ENCODE peak calls at places on chromosomes 16 and 17, in eight cellular contexts. O is Daoy; L is occipital lobe; J is colonic mucosa; Q is OCI-LY7; X is CD4-positive, alpha-beta T cell; M is KG1; V is WTC11. S is an unnamed sample.

GRCh38 chr16:47728229-47728628 is 267.1 kb downstream of the PHKB start:
- DNase-seq in V (no peak), M (no peak), X (no peak), Q (peak; percentile 46), L (no peak), J (no peak), O (no peak), S (no peak)

GRCh38 chr16:15607700-15608396 is 35.1 kb downstream of the MARF1 start:
- DNase-seq in J (no peak), M (no peak), O (no peak), V (no peak), Q (no peak), L (no peak), X (no peak), S (no peak)

GRCh38 chr17:1532836-1533602 is 16.6 kb upstream of the INPP5K start:
- DNase-seq in O (peak; percentile 35), V (peak; percentile 75), M (no peak), Q (peak; percentile 58), J (no peak), L (no peak), X (peak; percentile 49), S (peak; percentile 16)

GRCh38 chr16:22077700-22078313 is 14.5 kb upstream of the VWA3A start:
- DNase-seq in X (peak; percentile 71), O (peak; percentile 26), M (peak; percentile 52), L (peak; percentile 30), J (peak; percentile 56), V (peak; percentile 74), Q (peak; percentile 74), S (peak; percentile 75)

GRCh38 chr17:81528384-81528650 is 140 bp downstream of the FSCN2 start:
- DNase-seq in J (no peak), V (no peak), L (no peak), O (no peak), M (no peak), X (no peak), Q (no peak), S (no peak)

GRCh38 chr16:2742323-2743006 is 10.0 kb upstream of the SRRM2 start:
- DNase-seq in X (no peak), V (no peak), J (no peak), M (no peak), Q (no peak), L (no peak), O (no peak), S (no peak)

GRCh38 chr16:772959-773358 is 12.4 kb downstream of the MSLN start:
- DNase-seq in M (no peak), V (no peak), O (no peak), L (no peak), J (no peak), Q (no peak), X (no peak), S (no peak)

GRCh38 chr16:69818811-69819587 is 56.9 kb downstream of the WWP2 start:
- DNase-seq in J (no peak), X (no peak), L (no peak), V (no peak), Q (no peak), O (no peak), M (no peak), S (no peak)

GRCh38 chr17:4968166-4968915 is 724 bp upstream of the SPAG7 start:
- DNase-seq in L (no peak), V (peak; percentile 36), M (no peak), J (no peak), Q (no peak), X (no peak), O (peak; percentile 77), S (no peak)

GRCh38 chr17:30323262-30323894 is 10.5 kb downstream of the TMIGD1 start:
- DNase-seq in Q (peak; percentile 87), M (peak; percentile 24), X (peak; percentile 55), J (no peak), L (no peak), O (peak; percentile 37), V (no peak), S (peak; percentile 83)

GRCh38 chr17:59372138-59372751 is 40.8 kb downstream of the YPEL2 start:
- DNase-seq in M (no peak), Q (peak; percentile 71), L (no peak), J (peak; percentile 79), X (no peak), V (no peak), O (no peak), S (peak; percentile 35)

GRCh38 chr17:72233981-72234380 is 113.2 kb downstream of the SOX9 start:
- DNase-seq in M (no peak), L (no peak), X (no peak), V (no peak), J (no peak), O (no peak), Q (no peak), S (no peak)

GRCh38 chr16:89615596-89616090 is 2.2 kb downstream of the DPEP1 start:
- DNase-seq in L (no peak), Q (no peak), X (no peak), M (no peak), V (peak; percentile 79), O (no peak), J (peak; percentile 34), S (no peak)

GRCh38 chr16:88482630-88483391 is 29.7 kb downstream of the ZFPM1 start:
- DNase-seq in X (no peak), M (no peak), O (no peak), Q (no peak), L (no peak), J (no peak), V (no peak), S (no peak)

GRCh38 chr16:14187517-14188338 is 116.6 kb downstream of the MRTFB start:
- DNase-seq in J (no peak), V (no peak), L (no peak), X (no peak), M (no peak), Q (no peak), O (no peak), S (no peak)

GRCh38 chr17:31274252-31274651 is 22.8 kb downstream of the OMG start:
- DNase-seq in V (no peak), X (no peak), O (no peak), Q (no peak), L (no peak), M (no peak), J (no peak), S (no peak)

GRCh38 chr17:73879987-73880386 is 235.7 kb upstream of the SDK2 start:
- DNase-seq in V (no peak), M (no peak), Q (no peak), O (no peak), L (no peak), J (no peak), X (no peak), S (no peak)

GRCh38 chr17:77140878-77141767 is at the start of gene SEC14L1:
- DNase-seq in Q (peak; percentile 82), L (no peak), V (peak; percentile 50), J (peak; percentile 50), O (peak; percentile 63), X (peak; percentile 47), M (no peak), S (peak; percentile 82)

GRCh38 chr16:4053663-4054479 is 62.4 kb downstream of the ADCY9 start:
- DNase-seq in X (no peak), J (peak; percentile 61), V (no peak), Q (no peak), L (no peak), M (peak; percentile 13), O (peak; percentile 19), S (no peak)

GRCh38 chr16:12100124-12100647 is 123.7 kb downstream of the SNX29 start:
- DNase-seq in J (no peak), M (no peak), X (no peak), L (no peak), V (no peak), O (no peak), Q (no peak), S (no peak)

GRCh38 chr17:41962768-41963434 is 3.7 kb upstream of the CNP start:
- DNase-seq in L (peak; percentile 51), X (peak; percentile 74), J (peak; percentile 82), O (peak; percentile 67), V (peak; percentile 90), M (peak; percentile 16), Q (peak; percentile 84), S (peak; percentile 85)

GRCh38 chr17:78294776-78295175 is 63.3 kb downstream of the TMEM235 start:
- DNase-seq in X (no peak), L (no peak), O (peak; percentile 55), Q (no peak), M (no peak), V (no peak), J (no peak), S (no peak)

GRCh38 chr17:17841620-17842025 is 4.8 kb upstream of the SREBF1 start:
- DNase-seq in V (no peak), M (no peak), O (no peak), X (no peak), L (no peak), J (no peak), Q (no peak), S (no peak)

GRCh38 chr17:58375811-58376210 is 23.8 kb upstream of the SUPT4H1 start:
- DNase-seq in Q (no peak), J (peak; percentile 52), X (no peak), V (no peak), O (no peak), L (no peak), M (no peak), S (no peak)

GRCh38 chr17:64109400-64109799 is 20.5 kb downstream of the ERN1 start:
- DNase-seq in X (no peak), Q (no peak), J (no peak), V (no peak), O (no peak), L (no peak), M (no peak), S (no peak)

GRCh38 chr17:8175795-8176196 is 384 bp downstream of the TMEM107 start:
- DNase-seq in O (no peak), L (no peak), X (no peak), V (no peak), M (no peak), Q (peak; percentile 41), J (peak; percentile 49), S (peak; percentile 29)

GRCh38 chr16:12587170-12587569 is 216.5 kb downstream of the CPPED1 start:
- DNase-seq in O (peak; percentile 28), J (no peak), M (no peak), V (no peak), L (no peak), Q (no peak), X (no peak), S (no peak)

GRCh38 chr16:60091076-60091475 is 1357.0 kb upstream of the GOT2 start:
- DNase-seq in J (no peak), L (no peak), Q (no peak), O (no peak), M (no peak), V (no peak), X (no peak), S (no peak)

GRCh38 chr17:2995362-2995761 is 68.0 kb downstream of the OR1D5 start:
- DNase-seq in Q (no peak), O (no peak), J (no peak), V (no peak), X (peak; percentile 14), M (no peak), L (no peak), S (no peak)